ENCODE peak calls at places on chromosome 3, in four cellular contexts. F is skeletal muscle cell, J is kidney epithelial cell, X is breast epithelium. Q is an unnamed sample.

GRCh38 chr3:20340324-20340928 is 154.4 kb upstream of the SGO1 start:
- DNase-seq in F (peak; percentile 33), J (peak; percentile 16), X (peak; percentile 59), Q (peak; percentile 66)

GRCh38 chr3:109081746-109082510 is 36.0 kb downstream of the MORC1 start:
- DNase-seq in F (peak; percentile 6), J (peak; percentile 63), X (no peak), Q (peak; percentile 42)

GRCh38 chr3:153162513-153163348 is 705 bp downstream of the RAP2B start:
- DNase-seq in F (no peak), J (no peak), X (no peak), Q (no peak)

GRCh38 chr3:193791041-193792032 is 198.3 kb downstream of the OPA1 start:
- DNase-seq in F (no peak), J (no peak), X (no peak), Q (no peak)

GRCh38 chr3:37973250-37974054 is 17.1 kb upstream of the VILL start:
- DNase-seq in F (no peak), J (no peak), X (no peak), Q (no peak)

GRCh38 chr3:71111784-71112440 is 471.6 kb downstream of the FOXP1 start:
- DNase-seq in F (peak; percentile 94), J (no peak), X (no peak), Q (no peak)

GRCh38 chr3:147934316-147935188 is 525.4 kb downstream of the ZIC1 start:
- DNase-seq in F (no peak), J (no peak), X (no peak), Q (no peak)

GRCh38 chr3:64291345-64291744 is 66.1 kb upstream of the PRICKLE2 start:
- DNase-seq in F (peak; percentile 89), J (peak; percentile 67), X (no peak), Q (peak; percentile 49)

GRCh38 chr3:192108820-192109219 is 618.5 kb downstream of the FGF12 start:
- DNase-seq in F (no peak), J (no peak), X (no peak), Q (no peak)

GRCh38 chr3:87673132-87673531 is 385.7 kb downstream of the CGGBP1 start:
- DNase-seq in F (no peak), J (no peak), X (no peak), Q (no peak)

GRCh38 chr3:183178833-183179549 is 16.5 kb upstream of the LAMP3 start:
- DNase-seq in F (no peak), J (no peak), X (no peak), Q (no peak)

GRCh38 chr3:151410891-151411559 is 26.5 kb upstream of the P2RY12 start:
- DNase-seq in F (no peak), J (no peak), X (no peak), Q (no peak)

GRCh38 chr3:136819784-136820640 is 1.1 kb downstream of the SLC35G2 start:
- DNase-seq in F (peak; percentile 17), J (no peak), X (no peak), Q (no peak)

GRCh38 chr3:31544634-31545033 is 11.9 kb downstream of the STT3B start:
- DNase-seq in F (no peak), J (no peak), X (no peak), Q (no peak)

GRCh38 chr3:64382171-64382570 is 156.9 kb upstream of the PRICKLE2 start:
- DNase-seq in F (no peak), J (no peak), X (no peak), Q (no peak)

GRCh38 chr3:48560648-48561018 is 2.9 kb downstream of the UCN2 start:
- DNase-seq in F (no peak), J (no peak), X (no peak), Q (no peak)

GRCh38 chr3:132008841-132009638 is 25.8 kb downstream of the CPNE4 start:
- DNase-seq in F (no peak), J (peak; percentile 12), X (no peak), Q (no peak)

GRCh38 chr3:95738045-95738444 is 1076.3 kb upstream of the EPHA6 start:
- DNase-seq in F (no peak), J (no peak), X (no peak), Q (no peak)

GRCh38 chr3:50194128-50194902 is 2.9 kb downstream of the GNAT1 start:
- DNase-seq in F (peak; percentile 25), J (no peak), X (peak; percentile 70), Q (no peak)

GRCh38 chr3:123884258-123884831 is at the start of gene MYLK:
- DNase-seq in F (peak; percentile 66), J (peak; percentile 88), X (peak; percentile 63), Q (peak; percentile 75)

GRCh38 chr3:73435055-73435454 is 189.7 kb downstream of the PDZRN3 start:
- DNase-seq in F (no peak), J (no peak), X (no peak), Q (no peak)

GRCh38 chr3:138180375-138181029 is 5.8 kb upstream of the DBR1 start:
- DNase-seq in F (peak; percentile 23), J (no peak), X (no peak), Q (peak; percentile 28)

GRCh38 chr3:54987719-54988118 is 59.9 kb upstream of the LRTM1 start:
- DNase-seq in F (no peak), J (no peak), X (no peak), Q (no peak)

GRCh38 chr3:127735767-127736693 is 63.3 kb downstream of the ABTB1 start:
- DNase-seq in F (no peak), J (peak; percentile 85), X (peak; percentile 35), Q (no peak)

GRCh38 chr3:124439586-124439985 is 290.7 kb upstream of the UMPS start:
- DNase-seq in F (no peak), J (no peak), X (no peak), Q (no peak)

GRCh38 chr3:188594137-188594536 is 440.2 kb downstream of the LPP start:
- DNase-seq in F (peak; percentile 80), J (peak; percentile 58), X (no peak), Q (peak; percentile 88)

GRCh38 chr3:143644370-143645089 is 203.7 kb downstream of the SLC9A9 start:
- DNase-seq in F (peak; percentile 76), J (peak; percentile 53), X (no peak), Q (peak; percentile 73)

GRCh38 chr3:27900316-27900715 is 178.2 kb upstream of the EOMES start:
- DNase-seq in F (no peak), J (no peak), X (no peak), Q (no peak)

DNA sequence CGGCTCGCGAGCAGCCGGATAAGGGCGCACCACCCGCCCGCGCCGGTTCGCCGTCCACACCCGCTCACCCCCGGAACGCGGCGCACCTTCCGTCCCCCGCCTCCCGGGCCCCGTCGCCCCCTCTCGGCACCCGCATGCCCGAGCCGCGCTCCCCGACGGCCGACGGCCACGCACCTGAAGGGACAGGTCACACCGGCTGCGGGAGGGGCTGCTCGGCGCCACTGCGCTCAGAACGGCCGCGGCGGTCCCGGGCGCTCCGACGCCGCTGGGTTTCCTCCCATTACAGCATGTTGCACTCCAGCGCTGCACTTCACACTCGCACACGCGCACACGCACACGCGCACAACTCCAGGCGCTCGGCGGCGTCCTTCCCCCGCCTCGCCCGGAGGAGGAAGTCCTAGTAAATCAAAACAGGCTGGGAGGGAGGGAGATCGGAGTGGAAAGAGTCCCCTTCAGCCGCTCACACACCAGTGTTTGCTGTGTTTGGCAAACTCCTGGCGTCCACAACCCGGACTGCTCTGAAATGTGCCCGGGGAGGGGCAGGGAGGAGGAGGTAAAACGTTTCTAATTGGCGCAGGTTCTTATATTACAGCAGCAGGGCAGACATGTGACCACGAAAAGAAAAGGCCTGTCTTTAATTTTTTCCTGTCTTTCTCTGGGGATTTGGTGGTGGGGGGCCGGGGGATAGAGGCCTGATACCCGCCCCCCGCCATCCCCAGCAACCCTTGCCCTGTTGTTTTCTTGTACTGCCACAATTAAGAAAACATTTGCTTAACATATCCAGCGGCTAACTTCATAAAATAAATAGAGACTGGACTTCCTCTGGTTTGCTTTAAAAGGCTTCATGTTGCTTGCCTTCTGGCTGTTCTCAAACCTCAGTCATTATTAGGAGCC is 76.8 kb upstream of the VGLL4 start:
- DNase-seq in F (no peak), J (no peak), X (peak; percentile 81), Q (peak; percentile 27)
- H3K4me3 ChIP-seq in F (peak overlapping the region; percentile 74), J (peak overlapping the region; percentile 62), X (peak overlapping the region; percentile 92), Q (peak overlapping the region; percentile 72)

DNA sequence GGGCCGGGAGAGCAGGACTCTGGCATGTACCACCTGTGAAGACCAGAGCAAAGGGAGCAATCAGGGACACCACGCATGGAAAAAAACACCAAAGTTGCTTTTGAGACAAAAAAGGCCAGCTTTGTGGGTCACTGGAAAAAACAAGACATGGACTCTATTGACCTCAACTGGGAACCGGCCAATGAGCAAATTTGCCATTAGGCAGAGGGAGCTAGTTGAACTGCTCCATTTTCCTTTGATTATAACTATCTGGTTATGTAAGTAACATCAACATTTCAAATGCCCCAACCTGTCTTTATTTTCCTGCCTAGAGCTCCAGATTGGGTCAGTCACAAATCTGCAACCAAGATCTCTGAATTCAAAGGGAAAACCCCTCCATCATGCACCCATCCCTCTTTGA is 86.0 kb downstream of the ZNF385D start:
- DNase-seq in F (no peak), J (no peak), X (no peak), Q (no peak)
- H3K4me3 ChIP-seq in F (no peak overlapping the region), J (no peak overlapping the region), X (no peak overlapping the region), Q (no peak overlapping the region)

GRCh38 chr3:179348325-179349013 is 960 bp downstream of the MFN1 start:
- DNase-seq in F (no peak), J (no peak), X (no peak), Q (no peak)
- H3K4me3 ChIP-seq in F (peak overlapping the region; percentile 89), J (peak overlapping the region; percentile 76), X (peak overlapping the region; percentile 87), Q (peak overlapping the region; percentile 88)

GRCh38 chr3:171249171-171249692 is 211.0 kb downstream of the TNIK start:
- DNase-seq in F (no peak), J (no peak), X (no peak), Q (no peak)
- H3K4me3 ChIP-seq in F (no peak overlapping the region), J (no peak overlapping the region), X (no peak overlapping the region), Q (no peak overlapping the region)